ENCODE peak calls at places on chromosome 14, in eight cellular contexts. Y is astrocyte of the spinal cord, S is endodermal cell, N is fibroblast of pulmonary artery, H is uterus, K is AG04449, C is tibial artery, T is cardiac fibroblast. I is an unnamed sample.

GRCh38 chr14:80770114-80770917 is 171.2 kb downstream of the CEP128 start:
- DNase-seq in N (no peak), H (no peak), Y (no peak), C (no peak), S (no peak), T (no peak), K (no peak), I (peak)

GRCh38 chr14:21768116-21768874 is 94.7 kb upstream of the OR4E1 start:
- DNase-seq in H (no peak), T (peak), C (no peak), Y (peak), K (no peak), N (peak), S (peak), I (no peak)

GRCh38 chr14:24911324-24912095 is 138.4 kb downstream of the STXBP6 start:
- DNase-seq in Y (peak), T (peak), N (peak), S (no peak), C (no peak), H (peak), K (no peak), I (peak)

GRCh38 chr14:54202288-54202687 is 194.5 kb upstream of the CDKN3 start:
- DNase-seq in K (no peak), Y (no peak), H (no peak), T (no peak), S (no peak), C (no peak), N (no peak), I (no peak)

GRCh38 chr14:36227802-36228201 is 51.3 kb upstream of the PTCSC3 start:
- DNase-seq in N (no peak), T (no peak), C (no peak), S (no peak), K (no peak), Y (peak), H (no peak), I (no peak)

GRCh38 chr14:103628221-103628683 is 759 bp upstream of the KLC1 start:
- DNase-seq in S (peak), C (peak), Y (peak), H (peak), K (no peak), T (peak), N (peak), I (peak)

GRCh38 chr14:100879782-100880181 is 23.7 kb downstream of the RTL1 start:
- DNase-seq in S (no peak), C (no peak), Y (no peak), H (no peak), N (no peak), T (no peak), K (no peak), I (no peak)

GRCh38 chr14:77151245-77151644 is 9.7 kb upstream of the ZDHHC22 start:
- DNase-seq in H (no peak), Y (no peak), C (no peak), K (no peak), S (peak), N (peak), T (peak), I (no peak)

GRCh38 chr14:77151918-77152588 is 10.5 kb upstream of the ZDHHC22 start:
- DNase-seq in S (no peak), T (peak), C (no peak), K (no peak), H (no peak), N (peak), Y (no peak), I (peak)

GRCh38 chr14:60183724-60184596 is 18.8 kb upstream of the DHRS7 start:
- DNase-seq in T (peak), H (peak), C (no peak), K (no peak), N (peak), S (no peak), Y (peak), I (peak)

GRCh38 chr14:44846232-44846824 is 115.4 kb downstream of the KLHL28 start:
- DNase-seq in N (peak), T (peak), C (no peak), Y (peak), H (no peak), K (no peak), S (no peak), I (peak)

GRCh38 chr14:105993814-105994213 is 467.4 kb downstream of the TMEM121 start:
- DNase-seq in S (no peak), T (no peak), H (no peak), N (no peak), C (no peak), Y (no peak), K (no peak), I (no peak)

DNA sequence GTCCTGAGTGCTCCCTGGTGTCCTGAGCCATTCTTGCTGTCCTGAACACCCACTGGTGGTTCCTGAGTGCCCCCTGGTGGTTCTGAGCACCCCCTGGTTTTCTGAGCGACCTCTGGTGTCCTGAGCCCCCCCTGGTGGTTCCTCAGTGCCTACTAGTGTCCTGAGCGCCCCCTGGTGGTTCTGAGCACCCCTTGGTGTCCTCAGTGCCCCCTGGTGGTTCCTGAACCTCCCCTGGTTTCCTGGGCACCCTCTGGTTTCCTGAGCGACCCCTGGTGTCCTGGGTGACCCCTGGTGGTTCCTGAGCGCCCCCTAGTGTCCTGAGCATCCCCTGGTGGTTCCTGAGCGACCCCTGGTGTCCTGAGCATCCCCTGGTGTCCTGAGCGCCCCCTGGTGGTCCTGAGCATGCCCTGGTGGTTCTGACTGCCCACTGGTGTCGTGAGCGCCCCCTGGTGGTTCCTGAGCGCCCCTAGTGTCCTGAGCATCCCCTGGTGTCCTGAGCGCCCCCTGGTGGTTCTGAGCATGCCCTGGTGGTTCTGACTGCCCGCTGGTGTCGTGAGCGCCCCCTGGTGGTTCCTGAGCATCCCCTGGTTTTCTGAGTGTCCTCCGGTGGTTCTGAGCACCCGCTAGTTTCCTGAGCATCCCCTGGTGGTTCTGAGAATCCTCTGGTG is 473.1 kb downstream of the TMEM121 start:
- DNase-seq in N (peak), S (peak), C (no peak), T (no peak), K (no peak), Y (no peak), H (peak), I (peak)
- H3K4me3 ChIP-seq in N (no peak), S (no peak), C (no peak), T (no peak), K (no peak), Y (no peak), H (no peak), I (no peak)

DNA sequence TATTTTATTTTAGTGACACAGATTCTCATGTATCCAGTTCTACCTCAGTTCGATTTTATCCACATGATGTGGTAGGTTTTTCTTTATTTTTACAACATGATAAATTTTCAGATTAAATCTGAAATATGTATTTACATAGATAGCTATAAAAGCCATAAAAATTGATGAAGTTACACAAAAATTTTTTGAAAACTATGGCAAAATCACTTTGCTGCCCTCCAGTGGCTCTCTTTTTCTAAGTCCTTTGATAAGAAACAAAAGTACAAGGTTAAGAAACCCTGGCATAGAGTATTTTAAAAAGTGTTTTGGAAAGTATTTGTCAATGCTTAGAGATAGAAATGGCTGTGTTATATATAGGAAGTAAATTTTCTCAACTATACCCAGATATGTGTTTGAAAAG is 104.2 kb downstream of the PCNX1 start:
- DNase-seq in S (no peak), H (no peak), T (peak), K (no peak), C (no peak), Y (no peak), N (peak), I (no peak)
- TF ChIP-seq CTCF in S (peak), H (no peak), T (peak), K (no peak), C (no peak), Y (peak), N (peak), I (peak)

DNA sequence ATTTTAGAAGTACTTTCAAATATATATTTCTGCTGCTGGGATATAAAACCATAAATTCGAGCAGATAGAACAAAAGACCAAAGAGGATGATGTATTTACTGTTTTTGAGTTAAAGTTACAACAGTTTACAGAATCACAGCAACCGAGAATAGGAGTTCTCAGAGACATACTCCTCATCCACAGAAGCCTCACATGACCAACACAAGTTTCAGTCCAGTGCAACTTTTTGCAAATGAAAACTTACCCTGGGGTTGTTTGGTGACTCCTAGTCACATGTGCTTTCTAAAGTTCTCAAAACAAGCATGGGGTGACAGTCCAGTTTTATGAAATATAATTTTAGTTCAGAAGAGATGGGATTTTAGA is 117.1 kb downstream of the PRKCH start:
- DNase-seq in S (no peak), N (no peak), C (no peak), Y (no peak), T (no peak), K (no peak), H (no peak), I (no peak)
- H3K4me3 ChIP-seq in S (no peak), N (no peak), C (no peak), Y (no peak), T (no peak), K (no peak), H (no peak), I (no peak)

DNA sequence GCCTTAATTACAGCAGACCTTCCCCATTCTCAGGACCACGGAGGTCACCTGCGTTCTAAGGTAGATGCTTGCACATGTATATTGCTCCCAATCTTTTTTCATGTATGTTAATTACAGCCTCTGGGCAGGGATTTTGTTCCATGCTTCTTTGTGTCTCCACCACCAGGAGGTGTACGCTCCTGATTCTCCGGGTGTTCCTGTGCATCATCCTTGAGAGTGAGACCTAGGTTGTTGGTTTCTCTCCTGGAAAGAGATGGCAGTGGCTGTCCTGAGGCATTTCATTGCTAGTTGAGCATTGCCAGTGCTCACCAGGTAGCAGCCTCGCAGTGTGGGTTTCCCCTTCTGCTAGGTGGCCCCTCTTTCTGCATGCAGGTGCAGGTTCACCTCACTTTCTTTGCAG is 52.8 kb downstream of the KCNK13 start:
- DNase-seq in N (no peak), K (no peak), H (no peak), Y (no peak), S (no peak), C (no peak), T (no peak), I (no peak)
- TF ChIP-seq CTCF in N (no peak), K (no peak), H (no peak), Y (no peak), S (peak), C (no peak), T (no peak), I (no peak)

DNA sequence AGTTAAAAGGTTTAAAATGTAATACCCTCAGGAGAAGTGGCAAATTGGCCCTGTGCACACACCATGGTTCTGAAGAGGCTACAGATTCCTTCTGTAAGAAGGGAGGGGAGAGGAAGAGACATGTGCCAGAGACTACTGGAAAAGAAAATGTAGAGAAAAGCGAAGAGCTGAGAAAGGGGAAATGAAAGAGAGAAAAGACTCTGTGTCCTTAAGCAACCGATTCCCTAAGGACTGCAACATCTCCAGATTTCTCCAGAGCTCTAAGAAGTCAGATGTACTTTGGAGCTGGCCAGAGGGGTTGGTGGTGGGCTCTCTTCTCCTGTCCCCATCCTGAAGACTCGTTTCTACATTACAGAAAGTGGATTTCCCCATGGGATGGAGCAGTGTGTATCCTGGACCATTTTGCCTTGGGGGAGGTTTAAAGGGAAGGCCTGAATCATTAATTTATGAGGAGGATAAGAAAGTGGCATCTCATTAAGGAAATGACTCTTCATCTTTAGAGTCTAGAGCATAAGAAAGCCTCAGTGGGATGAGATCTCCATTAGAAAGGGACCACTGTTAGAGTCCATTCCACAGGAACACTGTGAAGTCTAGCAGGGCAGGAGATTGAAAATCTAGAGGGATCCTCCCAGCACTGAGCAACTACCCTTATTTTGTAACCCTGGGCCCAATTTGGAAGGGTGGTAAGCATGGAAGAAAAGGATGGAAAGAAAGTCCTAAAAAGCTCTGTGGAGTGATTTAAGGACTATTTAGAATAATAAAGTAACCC is 45.5 kb upstream of the FUT8 start:
- DNase-seq in H (no peak), S (no peak), C (no peak), N (no peak), Y (no peak), K (no peak), T (no peak), I (no peak)
- H3K4me3 ChIP-seq in H (no peak), S (no peak), C (no peak), N (no peak), Y (no peak), K (no peak), T (no peak), I (no peak)